ENCODE peak calls at places on chromosomes 7 and 10, in ten cellular contexts. Z is RWPE1, D is AG09319, K is tibial artery, F is GM13977, S is fibroblast of the aortic adventitia, X is uterus, I is upper lobe of left lung, M is kidney epithelial cell, B is AG10803. P is an unnamed sample.

GRCh38 chr7:104482362-104483042 is 154.1 kb downstream of the LHFPL3 start:
- DNase-seq in S (no peak), B (no peak), K (no peak), I (no peak), M (no peak), Z (no peak), D (no peak), X (no peak), F (no peak), P (no peak)

GRCh38 chr7:71695189-71695588 is 563.2 kb downstream of the GALNT17 start:
- DNase-seq in D (no peak), F (no peak), B (no peak), Z (no peak), X (no peak), I (no peak), K (no peak), M (no peak), S (no peak), P (no peak)

GRCh38 chr7:99073839-99074446 is 70.0 kb downstream of the SMURF1 start:
- DNase-seq in K (no peak), M (no peak), Z (no peak), I (no peak), F (no peak), D (no peak), S (no peak), X (no peak), B (no peak), P (no peak)

GRCh38 chr7:41573881-41574280 is 129.0 kb downstream of the INHBA start:
- DNase-seq in K (no peak), B (no peak), M (no peak), D (no peak), I (no peak), F (no peak), X (no peak), Z (no peak), S (peak; percentile 28), P (no peak)

GRCh38 chr10:22810643-22811254 is 96.4 kb upstream of the PIP4K2A start:
- DNase-seq in M (no peak), F (no peak), X (no peak), D (no peak), Z (no peak), K (no peak), S (no peak), I (no peak), B (no peak), P (no peak)

GRCh38 chr10:95394161-95394880 is 103.5 kb upstream of the PDLIM1 start:
- DNase-seq in M (peak; percentile 86), X (no peak), I (no peak), Z (peak; percentile 85), B (no peak), F (peak; percentile 48), S (no peak), D (no peak), K (no peak), P (peak; percentile 38)

GRCh38 chr10:98308602-98309365 is 40.8 kb upstream of the LOXL4 start:
- DNase-seq in M (no peak), F (no peak), B (no peak), X (no peak), S (no peak), Z (no peak), I (no peak), K (no peak), D (no peak), P (no peak)

GRCh38 chr10:16689227-16689626 is 128.0 kb downstream of the RSU1 start:
- DNase-seq in X (no peak), K (no peak), I (no peak), D (no peak), B (peak; percentile 12), F (no peak), S (peak; percentile 2), Z (no peak), M (no peak), P (no peak)

GRCh38 chr7:136173874-136174273 is 196.7 kb upstream of the MTPN start:
- DNase-seq in Z (no peak), X (no peak), M (no peak), I (no peak), B (no peak), K (no peak), F (no peak), D (no peak), S (no peak), P (no peak)

GRCh38 chr7:15086882-15087281 is 184.3 kb upstream of the DGKB start:
- DNase-seq in S (peak; percentile 14), X (no peak), F (no peak), M (no peak), B (no peak), D (no peak), K (no peak), I (no peak), Z (no peak), P (no peak)

GRCh38 chr7:1975179-1975578 is 257.6 kb downstream of the MAD1L1 start:
- DNase-seq in S (no peak), M (no peak), F (no peak), B (no peak), I (no peak), K (peak; percentile 61), X (no peak), Z (no peak), D (no peak), P (no peak)

GRCh38 chr7:16564909-16565426 is 38.3 kb downstream of the LRRC72 start:
- DNase-seq in D (peak; percentile 10), S (peak; percentile 72), I (no peak), M (peak; percentile 16), Z (peak; percentile 75), K (no peak), X (no peak), B (peak; percentile 40), F (peak; percentile 53), P (no peak)
- TF ChIP-seq CTCF in D (peak; percentile 64), S (peak; percentile 69), I (peak; percentile 49), M (peak; percentile 64), Z (peak; percentile 88), K (peak; percentile 65), X (peak; percentile 65), B (peak; percentile 86), F (peak; percentile 67), P (peak; percentile 81)

GRCh38 chr7:73446716-73447115 is 13.1 kb downstream of the FZD9 start:
- DNase-seq in D (no peak), S (no peak), B (no peak), Z (no peak), F (no peak), M (no peak), I (no peak), K (no peak), X (no peak), P (no peak)

GRCh38 chr7:73447121-73447520 is 13.5 kb downstream of the FZD9 start:
- DNase-seq in K (no peak), I (no peak), Z (no peak), S (no peak), M (no peak), X (no peak), D (no peak), F (no peak), B (no peak), P (no peak)

GRCh38 chr7:73448609-73449008 is 15.0 kb downstream of the FZD9 start:
- DNase-seq in I (no peak), X (no peak), K (no peak), Z (no peak), B (peak; percentile 61), M (no peak), D (no peak), F (no peak), S (no peak), P (no peak)

GRCh38 chr7:73451780-73452398 is 18.3 kb downstream of the FZD9 start:
- DNase-seq in S (peak; percentile 80), M (no peak), X (no peak), D (peak; percentile 20), Z (peak; percentile 60), I (no peak), F (peak; percentile 68), K (no peak), B (peak; percentile 59), P (no peak)

GRCh38 chr7:73449422-73449821 is 15.8 kb downstream of the FZD9 start:
- DNase-seq in D (no peak), S (no peak), X (no peak), K (no peak), I (no peak), B (no peak), F (no peak), M (no peak), Z (no peak), P (no peak)
- TF ChIP-seq CTCF in D (no peak), S (no peak), X (no peak), K (no peak), I (no peak), B (no peak), F (no peak), M (no peak), Z (no peak), P (no peak)

DNA sequence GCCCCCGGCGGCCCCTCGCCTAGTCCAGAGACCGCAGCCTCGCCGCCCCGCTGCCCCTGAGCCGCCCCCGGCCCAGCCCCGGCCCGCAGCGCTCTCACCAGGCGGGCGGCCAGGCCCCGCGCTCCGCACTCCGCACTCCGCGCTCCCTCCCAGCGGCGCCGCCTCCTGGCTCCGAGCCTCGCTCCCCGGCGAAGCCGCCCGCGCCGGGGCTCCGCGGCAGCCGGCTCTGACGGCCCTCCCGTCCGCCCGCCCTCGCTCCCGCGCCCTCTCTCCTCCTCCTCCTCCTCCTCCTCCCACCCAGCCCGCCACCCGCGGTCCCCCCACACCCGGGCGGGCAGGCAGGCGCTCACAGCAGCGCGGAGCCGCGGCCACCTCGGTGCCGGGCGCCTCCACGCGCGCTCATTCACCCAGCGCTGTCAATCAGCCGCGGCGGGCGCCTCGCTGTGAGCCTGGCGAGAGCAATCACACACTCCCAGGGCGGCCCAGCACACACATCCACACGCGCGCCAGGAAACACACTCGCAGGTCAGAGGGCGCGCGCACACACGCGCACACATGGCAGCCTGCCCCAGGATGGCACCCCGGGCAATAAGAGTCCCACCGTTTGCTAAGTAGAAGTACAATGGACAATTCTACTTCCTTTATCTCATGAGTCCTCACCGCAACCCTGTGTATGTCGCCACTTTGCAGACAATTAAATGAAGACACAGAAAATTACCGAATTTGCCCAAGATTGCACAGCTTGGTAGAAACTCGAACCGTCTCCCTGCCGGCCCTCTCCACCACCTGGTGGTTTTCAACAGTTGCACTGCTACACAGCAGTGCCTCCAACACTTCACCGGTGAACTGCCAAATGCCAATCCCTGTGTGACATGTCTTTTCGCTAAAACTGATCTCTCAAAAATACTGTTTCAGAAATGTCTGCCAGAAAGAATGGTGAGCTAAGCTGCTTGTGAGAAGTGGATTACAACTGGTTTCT is at the start of gene PRRT4:
- DNase-seq in S (no peak), X (no peak), K (peak; percentile 68), Z (peak; percentile 41), D (no peak), F (peak; percentile 77), M (no peak), I (no peak), B (no peak), P (peak; percentile 61)
- TF ChIP-seq CTCF in S (no peak), X (no peak), K (no peak), Z (no peak), D (no peak), F (no peak), M (no peak), I (no peak), B (no peak), P (peak; percentile 1)

DNA sequence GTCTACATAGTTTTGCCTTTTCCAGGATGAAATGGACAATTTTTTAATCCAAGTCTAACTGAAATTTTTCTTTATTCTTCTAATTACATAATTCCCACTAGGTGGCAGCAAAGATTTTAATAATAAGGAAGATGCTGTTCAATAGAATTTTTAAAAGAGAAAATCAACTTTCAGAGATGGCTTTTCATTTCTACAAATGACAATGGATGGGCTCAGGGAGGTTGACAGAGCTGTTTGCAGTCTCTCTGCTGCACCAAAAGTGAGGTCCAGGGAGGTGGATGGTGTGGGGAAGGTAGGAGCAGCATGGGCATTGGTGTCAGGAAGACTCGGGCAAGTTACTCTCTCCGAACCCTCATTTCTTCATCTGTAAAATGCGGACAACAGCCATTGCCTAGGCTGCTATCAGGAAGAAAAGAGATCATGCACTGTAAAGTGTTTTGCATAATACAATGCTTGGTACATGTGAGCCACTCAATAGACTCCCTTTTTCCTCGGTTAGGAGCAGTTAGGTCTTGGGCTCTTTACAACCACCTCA is 107.3 kb downstream of the ABLIM1 start:
- DNase-seq in X (no peak), M (no peak), K (no peak), I (no peak), S (peak; percentile 65), B (peak; percentile 41), F (no peak), Z (no peak), D (no peak), P (no peak)
- TF ChIP-seq CTCF in X (peak; percentile 36), M (no peak), K (peak; percentile 77), I (peak; percentile 45), S (no peak), B (peak; percentile 43), F (peak; percentile 27), Z (peak; percentile 30), D (peak; percentile 20), P (peak; percentile 47)

P was measured in D721Med.